ENCODE peak calls at places on chromosomes 3 and 15, in six cellular contexts. V, L, C, H, T and W are unnamed samples.

GRCh38 chr3:143078883-143079282 is 40.7 kb upstream of the CHST2 start:
- DNase-seq in T (no peak), H (peak; percentile 76), L (no peak), C (no peak), V (peak; percentile 28), W (peak; percentile 65)

GRCh38 chr3:115074502-115074901 is 72.6 kb downstream of the ZBTB20 start:
- DNase-seq in V (peak; percentile 58), C (no peak), L (no peak), T (no peak), H (peak; percentile 77), W (peak; percentile 42)

GRCh38 chr3:148648685-148649352 is 48.9 kb upstream of the AGTR1 start:
- DNase-seq in V (peak; percentile 68), T (no peak), L (no peak), H (peak; percentile 74), C (no peak), W (peak; percentile 63)

GRCh38 chr3:172203522-172204258 is 164.3 kb downstream of the FNDC3B start:
- DNase-seq in V (peak; percentile 38), L (no peak), H (no peak), T (no peak), C (peak; percentile 24), W (no peak)

GRCh38 chr15:47427463-47427862 is 289.8 kb upstream of the SEMA6D start:
- DNase-seq in V (peak; percentile 24), H (peak; percentile 23), L (no peak), T (no peak), C (no peak), W (no peak)

GRCh38 chr3:4776980-4777581 is 202.2 kb upstream of the BHLHE40 start:
- DNase-seq in V (peak; percentile 59), T (peak; percentile 94), C (no peak), H (no peak), L (peak; percentile 37), W (no peak)

GRCh38 chr15:62569460-62570404 is 404.6 kb upstream of the C2CD4B start:
- DNase-seq in C (peak; percentile 74), V (peak; percentile 91), H (peak; percentile 96), T (no peak), L (no peak), W (peak; percentile 58)

GRCh38 chr15:71054286-71054952 is 60.9 kb upstream of the THSD4 start:
- DNase-seq in V (no peak), T (no peak), L (no peak), H (peak; percentile 56), C (no peak), W (no peak)

GRCh38 chr3:69562001-69562400 is 176.1 kb upstream of the FRMD4B start:
- DNase-seq in C (no peak), L (no peak), T (no peak), H (no peak), V (peak; percentile 88), W (peak; percentile 26)

GRCh38 chr3:179942560-179943075 is 94.1 kb downstream of the PEX5L start:
- DNase-seq in V (no peak), T (no peak), H (no peak), C (no peak), L (no peak), W (no peak)

GRCh38 chr15:63322541-63322940 is 45.1 kb downstream of the APH1B start:
- DNase-seq in V (peak; percentile 53), L (no peak), C (peak; percentile 30), H (peak; percentile 60), T (no peak), W (peak; percentile 22)

GRCh38 chr15:70195808-70196304 is 98.1 kb upstream of the TLE3 start:
- DNase-seq in T (no peak), V (peak; percentile 96), C (peak; percentile 88), H (peak; percentile 92), L (peak; percentile 88), W (peak; percentile 84)

GRCh38 chr3:158127250-158128219 is 17.6 kb downstream of the RSRC1 start:
- DNase-seq in L (no peak), C (no peak), H (peak; percentile 29), V (peak; percentile 47), T (peak; percentile 52), W (peak; percentile 43)

GRCh38 chr15:63920504-63921178 is 86.9 kb upstream of the HERC1 start:
- DNase-seq in L (no peak), H (no peak), C (no peak), T (no peak), V (peak; percentile 21), W (no peak)

GRCh38 chr3:33111581-33111980 is 2.2 kb upstream of the CRTAP start:
- DNase-seq in V (no peak), C (no peak), H (no peak), L (no peak), T (peak; percentile 78), W (no peak)

GRCh38 chr15:35994861-35995260 is 448.9 kb upstream of the DPH6 start:
- DNase-seq in T (no peak), L (no peak), H (no peak), C (no peak), V (no peak), W (no peak)

GRCh38 chr15:73685561-73685960 is 1.4 kb downstream of the CD276 start:
- DNase-seq in C (no peak), H (peak; percentile 20), V (no peak), L (no peak), T (no peak), W (no peak)

GRCh38 chr3:257826-258225 is 61.3 kb downstream of the CHL1 start:
- DNase-seq in C (no peak), V (no peak), L (no peak), T (no peak), H (no peak), W (no peak)

GRCh38 chr3:155076888-155077287 is 3.2 kb upstream of the MME start:
- DNase-seq in T (no peak), V (no peak), L (no peak), H (peak; percentile 52), C (no peak), W (no peak)

GRCh38 chr15:92907880-92908279 is 7.8 kb downstream of the CHD2 start:
- DNase-seq in T (no peak), L (peak; percentile 83), H (peak; percentile 90), C (no peak), V (peak; percentile 88), W (peak; percentile 88)

GRCh38 chr3:105362021-105362665 is 4.6 kb upstream of the ALCAM start:
- DNase-seq in H (peak; percentile 68), T (no peak), C (no peak), V (peak; percentile 62), L (no peak), W (no peak)

GRCh38 chr3:104763007-104763406 is 603.7 kb upstream of the ALCAM start:
- DNase-seq in C (no peak), V (peak; percentile 80), T (no peak), H (peak; percentile 44), L (no peak), W (peak; percentile 42)

GRCh38 chr15:55774113-55774970 is 31.4 kb upstream of the PRTG start:
- DNase-seq in L (no peak), T (peak; percentile 30), H (peak; percentile 10), V (peak; percentile 40), C (peak; percentile 31), W (peak; percentile 44)

GRCh38 chr3:138578141-138578540 is 15.9 kb downstream of the CEP70 start:
- DNase-seq in V (no peak), C (no peak), H (no peak), L (no peak), T (peak; percentile 20), W (no peak)

GRCh38 chr3:115279939-115280338 is 132.9 kb upstream of the ZBTB20 start:
- DNase-seq in T (no peak), H (peak; percentile 38), L (no peak), V (peak; percentile 72), C (no peak), W (no peak)

GRCh38 chr3:73284432-73284831 is 223.0 kb downstream of the EBLN2 start:
- DNase-seq in T (no peak), H (no peak), L (no peak), V (no peak), C (no peak), W (no peak)

GRCh38 chr3:101848754-101849713 is at the start of gene NFKBIZ:
- DNase-seq in L (peak; percentile 97), T (peak; percentile 94), H (peak; percentile 91), V (peak; percentile 98), C (peak; percentile 96), W (peak; percentile 95)

GRCh38 chr3:106688463-106688862 is 688.8 kb upstream of the CCDC54 start:
- DNase-seq in T (no peak), C (no peak), L (no peak), V (peak; percentile 92), H (peak; percentile 92), W (peak; percentile 57)

DNA sequence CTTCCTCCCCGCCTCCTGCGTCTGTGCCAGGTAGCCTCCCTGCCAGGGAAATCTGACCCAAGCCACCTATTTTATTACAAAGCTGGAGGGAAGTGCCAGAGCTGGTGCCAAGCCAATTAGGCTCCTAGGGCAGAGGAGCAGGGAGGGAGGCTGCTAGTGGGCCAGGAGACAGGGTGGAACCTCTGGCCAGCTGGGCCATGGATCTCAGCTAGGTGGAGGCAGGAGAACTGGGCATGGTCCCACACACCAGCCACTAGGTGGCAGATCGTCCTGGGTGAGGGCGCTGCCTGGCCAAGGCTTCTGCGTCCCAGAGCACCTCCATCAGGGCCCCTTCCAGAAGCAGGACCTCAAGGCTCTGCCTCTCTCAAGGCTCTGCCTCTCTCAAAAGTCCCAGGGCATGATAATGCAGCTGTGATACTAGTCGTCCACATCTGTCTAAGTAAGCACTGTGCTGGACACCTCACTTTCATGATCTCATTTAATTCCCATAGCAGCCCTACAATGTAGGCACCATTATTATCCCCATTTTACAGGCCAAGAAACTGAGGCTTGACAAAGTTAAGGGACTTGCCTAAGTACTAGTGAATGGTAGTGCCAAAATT is 4.5 kb upstream of the RFT1 start:
- DNase-seq in L (peak; percentile 35), V (peak; percentile 83), C (peak; percentile 87), H (peak; percentile 63), T (peak; percentile 87), W (peak; percentile 59)
- TF ChIP-seq CTCF in L (peak; percentile 64), V (peak; percentile 88), C (peak; percentile 95), H (peak; percentile 83), T (peak; percentile 97), W (peak; percentile 90)

GRCh38 chr3:10693457-10693856 is 122.6 kb upstream of the SLC6A11 start:
- DNase-seq in H (peak; percentile 3), C (no peak), L (no peak), T (peak; percentile 5), V (peak; percentile 13), W (no peak)
- H3K4me3 ChIP-seq in H (no peak overlapping the region), C (no peak overlapping the region), L (no peak overlapping the region), T (no peak overlapping the region), V (no peak overlapping the region), W (no peak overlapping the region)

GRCh38 chr3:82376883-82377282 is 615.4 kb upstream of the GBE1 start:
- DNase-seq in C (no peak), L (no peak), T (peak; percentile 13), H (no peak), V (no peak), W (no peak)
- TF ChIP-seq CTCF in C (no peak), L (no peak), T (no peak), H (no peak), V (no peak), W (no peak)

GRCh38 chr3:112132554-112132953 is 494 bp downstream of the GCSAM start:
- DNase-seq in L (no peak), V (no peak), C (no peak), T (peak; percentile 68), H (no peak), W (no peak)

GRCh38 chr3:112134335-112135124 is 1.5 kb upstream of the GCSAM start:
- DNase-seq in C (no peak), V (peak; percentile 30), H (no peak), L (no peak), T (peak; percentile 72), W (no peak)

GRCh38 chr3:112133606-112134334 is 722 bp upstream of the GCSAM start:
- DNase-seq in C (no peak), V (no peak), L (no peak), H (no peak), T (peak; percentile 69), W (no peak)

GRCh38 chr3:112132088-112132487 is 960 bp downstream of the GCSAM start:
- DNase-seq in T (peak; percentile 44), C (no peak), L (no peak), H (no peak), V (no peak), W (no peak)

GRCh38 chr3:112132975-112133448 is at the start of gene GCSAM:
- DNase-seq in T (peak; percentile 98), L (no peak), C (no peak), V (no peak), H (no peak), W (no peak)
- H3K4me3 ChIP-seq in T (peak within 1 kb of the TSS; percentile 90), L (no peak within 1 kb of the TSS), C (no peak within 1 kb of the TSS), V (no peak within 1 kb of the TSS), H (no peak within 1 kb of the TSS), W (no peak within 1 kb of the TSS)